ENCODE peak calls at places on chromosomes 6 and 20, in ten cellular contexts. One of them, this sample, is unnamed.

GRCh38 chr6:137764464-137764863 is 102.6 kb upstream of the TNFAIP3 start:
- DNase-seq in A549: no peak
- DNase-seq in Panc1: no peak
- DNase-seq in cardiac fibroblast: peak
- DNase-seq in colonic mucosa: no peak
- DNase-seq in AG09309: peak
- DNase-seq in heart right ventricle: no peak
- DNase-seq in GM23338: no peak
- DNase-seq in choroid plexus epithelial cell: peak
- DNase-seq in IMR-90: peak
- DNase-seq in this sample: peak

GRCh38 chr6:46583081-46583480 is 69.5 kb downstream of the CYP39A1 start:
- DNase-seq in AG09309: no peak
- DNase-seq in GM23338: no peak
- DNase-seq in cardiac fibroblast: no peak
- DNase-seq in Panc1: no peak
- DNase-seq in colonic mucosa: no peak
- DNase-seq in A549: peak
- DNase-seq in choroid plexus epithelial cell: peak
- DNase-seq in heart right ventricle: no peak
- DNase-seq in IMR-90: no peak
- DNase-seq in this sample: no peak

GRCh38 chr6:151659212-151659611 is 148.3 kb upstream of the ESR1 start:
- DNase-seq in Panc1: no peak
- DNase-seq in heart right ventricle: no peak
- DNase-seq in colonic mucosa: no peak
- DNase-seq in IMR-90: no peak
- DNase-seq in cardiac fibroblast: no peak
- DNase-seq in GM23338: no peak
- DNase-seq in choroid plexus epithelial cell: no peak
- DNase-seq in A549: no peak
- DNase-seq in AG09309: no peak
- DNase-seq in this sample: no peak

GRCh38 chr6:136711644-136712043 is 80.6 kb downstream of the MAP3K5 start:
- DNase-seq in heart right ventricle: no peak
- DNase-seq in GM23338: no peak
- DNase-seq in Panc1: no peak
- DNase-seq in colonic mucosa: no peak
- DNase-seq in AG09309: no peak
- DNase-seq in choroid plexus epithelial cell: no peak
- DNase-seq in cardiac fibroblast: no peak
- DNase-seq in IMR-90: no peak
- DNase-seq in A549: no peak
- DNase-seq in this sample: no peak

GRCh38 chr20:15310361-15310760 is 972.9 kb upstream of the FLRT3 start:
- DNase-seq in Panc1: no peak
- DNase-seq in cardiac fibroblast: no peak
- DNase-seq in AG09309: no peak
- DNase-seq in A549: no peak
- DNase-seq in heart right ventricle: no peak
- DNase-seq in GM23338: no peak
- DNase-seq in IMR-90: no peak
- DNase-seq in choroid plexus epithelial cell: peak
- DNase-seq in colonic mucosa: no peak
- DNase-seq in this sample: no peak

GRCh38 chr20:42461321-42461720 is 728.4 kb downstream of the PTPRT start:
- DNase-seq in GM23338: no peak
- DNase-seq in cardiac fibroblast: no peak
- DNase-seq in AG09309: no peak
- DNase-seq in Panc1: no peak
- DNase-seq in A549: no peak
- DNase-seq in IMR-90: no peak
- DNase-seq in heart right ventricle: no peak
- DNase-seq in colonic mucosa: no peak
- DNase-seq in choroid plexus epithelial cell: no peak
- DNase-seq in this sample: no peak

GRCh38 chr20:37316116-37316774 is 26.8 kb downstream of the MANBAL start:
- DNase-seq in cardiac fibroblast: no peak
- DNase-seq in AG09309: no peak
- DNase-seq in GM23338: no peak
- DNase-seq in colonic mucosa: no peak
- DNase-seq in A549: no peak
- DNase-seq in heart right ventricle: no peak
- DNase-seq in choroid plexus epithelial cell: no peak
- DNase-seq in IMR-90: no peak
- DNase-seq in Panc1: no peak
- DNase-seq in this sample: no peak

GRCh38 chr20:50136822-50137599 is 16.5 kb downstream of the PEDS1 start:
- DNase-seq in A549: no peak
- DNase-seq in AG09309: no peak
- DNase-seq in choroid plexus epithelial cell: peak
- DNase-seq in colonic mucosa: no peak
- DNase-seq in IMR-90: peak
- DNase-seq in heart right ventricle: no peak
- DNase-seq in GM23338: no peak
- DNase-seq in cardiac fibroblast: peak
- DNase-seq in Panc1: no peak
- DNase-seq in this sample: no peak

GRCh38 chr6:96164802-96165201 is 149.0 kb downstream of the FUT9 start:
- DNase-seq in heart right ventricle: no peak
- DNase-seq in GM23338: no peak
- DNase-seq in AG09309: no peak
- DNase-seq in IMR-90: no peak
- DNase-seq in choroid plexus epithelial cell: no peak
- DNase-seq in colonic mucosa: no peak
- DNase-seq in Panc1: no peak
- DNase-seq in A549: no peak
- DNase-seq in cardiac fibroblast: no peak
- DNase-seq in this sample: no peak

GRCh38 chr6:140846518-140847277 is 1286.0 kb upstream of the GJE1 start:
- DNase-seq in GM23338: no peak
- DNase-seq in IMR-90: peak
- DNase-seq in choroid plexus epithelial cell: peak
- DNase-seq in heart right ventricle: no peak
- DNase-seq in colonic mucosa: no peak
- DNase-seq in AG09309: peak
- DNase-seq in Panc1: no peak
- DNase-seq in cardiac fibroblast: peak
- DNase-seq in A549: no peak
- DNase-seq in this sample: no peak

GRCh38 chr20:20765696-20766095 is 53.3 kb upstream of the RALGAPA2 start:
- DNase-seq in choroid plexus epithelial cell: no peak
- DNase-seq in colonic mucosa: no peak
- DNase-seq in AG09309: no peak
- DNase-seq in Panc1: no peak
- DNase-seq in cardiac fibroblast: no peak
- DNase-seq in GM23338: no peak
- DNase-seq in A549: no peak
- DNase-seq in IMR-90: no peak
- DNase-seq in heart right ventricle: no peak
- DNase-seq in this sample: no peak

GRCh38 chr6:151576658-151577057 is 82.8 kb downstream of the CCDC170 start:
- DNase-seq in IMR-90: no peak
- DNase-seq in cardiac fibroblast: no peak
- DNase-seq in Panc1: no peak
- DNase-seq in GM23338: no peak
- DNase-seq in A549: no peak
- DNase-seq in heart right ventricle: no peak
- DNase-seq in AG09309: no peak
- DNase-seq in colonic mucosa: no peak
- DNase-seq in choroid plexus epithelial cell: no peak
- DNase-seq in this sample: no peak

GRCh38 chr6:75602164-75602896 is 650 bp downstream of the SENP6 start:
- DNase-seq in A549: peak
- DNase-seq in Panc1: no peak
- DNase-seq in GM23338: peak
- DNase-seq in choroid plexus epithelial cell: peak
- DNase-seq in heart right ventricle: peak
- DNase-seq in colonic mucosa: peak
- DNase-seq in cardiac fibroblast: peak
- DNase-seq in AG09309: no peak
- DNase-seq in IMR-90: peak
- DNase-seq in this sample: no peak

GRCh38 chr6:138468320-138469015 is 30.8 kb downstream of the NHSL1 start:
- DNase-seq in heart right ventricle: no peak
- DNase-seq in cardiac fibroblast: peak
- DNase-seq in A549: peak
- DNase-seq in AG09309: peak
- DNase-seq in IMR-90: peak
- DNase-seq in Panc1: no peak
- DNase-seq in colonic mucosa: no peak
- DNase-seq in choroid plexus epithelial cell: peak
- DNase-seq in GM23338: no peak
- DNase-seq in this sample: no peak

GRCh38 chr20:44394520-44395182 is 39.2 kb downstream of the HNF4A start:
- DNase-seq in GM23338: no peak
- DNase-seq in A549: peak
- DNase-seq in heart right ventricle: no peak
- DNase-seq in IMR-90: no peak
- DNase-seq in AG09309: no peak
- DNase-seq in colonic mucosa: no peak
- DNase-seq in Panc1: no peak
- DNase-seq in choroid plexus epithelial cell: peak
- DNase-seq in cardiac fibroblast: no peak
- DNase-seq in this sample: peak
- H3K4me3 ChIP-seq in GM23338: no peak
- H3K4me3 ChIP-seq in A549: no peak
- H3K4me3 ChIP-seq in heart right ventricle: no peak
- H3K4me3 ChIP-seq in IMR-90: no peak
- H3K4me3 ChIP-seq in AG09309: no peak
- H3K4me3 ChIP-seq in colonic mucosa: no peak
- H3K4me3 ChIP-seq in Panc1: no peak
- H3K4me3 ChIP-seq in choroid plexus epithelial cell: no peak
- H3K4me3 ChIP-seq in cardiac fibroblast: no peak
- H3K4me3 ChIP-seq in this sample: no peak

DNA sequence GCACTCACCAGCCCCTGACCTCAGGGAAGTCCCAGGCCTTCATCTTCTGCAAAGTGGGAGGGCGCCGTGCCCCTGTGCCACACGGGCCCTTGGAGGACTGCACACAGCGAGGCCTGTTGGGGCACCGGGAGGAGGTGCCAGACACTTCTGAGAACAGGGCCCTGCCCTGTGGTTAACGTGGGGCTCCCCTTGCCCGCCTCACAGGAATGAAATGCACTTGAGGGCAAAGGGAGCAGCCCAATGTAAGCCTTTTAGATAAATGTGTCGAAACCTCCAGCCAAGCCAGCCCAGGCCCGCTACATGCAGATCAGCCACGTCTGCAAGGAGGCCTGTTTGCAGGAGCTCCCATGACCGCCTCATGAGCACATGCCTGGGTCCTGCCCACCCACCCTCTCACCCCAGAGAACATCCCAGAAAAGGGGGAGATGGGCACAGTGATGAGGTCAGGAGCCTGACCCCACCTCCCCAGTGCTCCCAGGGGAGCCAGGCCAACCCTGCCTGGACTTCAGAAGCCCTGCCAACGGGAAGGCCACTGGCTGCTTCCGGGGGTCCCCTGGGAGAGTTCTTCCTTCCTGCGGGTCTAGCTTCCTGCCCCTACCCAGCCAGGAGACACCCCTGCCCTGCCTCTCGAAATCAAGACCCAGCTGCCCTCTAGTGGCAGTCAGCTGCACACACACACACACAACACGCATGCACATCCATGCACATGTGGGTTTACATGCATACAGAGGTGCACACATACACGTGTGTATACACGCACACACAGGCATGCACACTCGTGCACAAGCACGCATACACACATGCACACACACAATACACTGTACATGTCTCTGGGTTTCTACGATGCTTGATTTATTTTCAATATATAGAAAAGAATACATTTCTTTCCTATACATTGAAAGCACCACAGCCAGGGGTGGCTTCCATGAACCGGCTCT is 178.7 kb downstream of the TAF4 start:
- DNase-seq in IMR-90: peak
- DNase-seq in GM23338: peak
- DNase-seq in colonic mucosa: peak
- DNase-seq in AG09309: no peak
- DNase-seq in A549: peak
- DNase-seq in heart right ventricle: peak
- DNase-seq in Panc1: peak
- DNase-seq in choroid plexus epithelial cell: peak
- DNase-seq in cardiac fibroblast: peak
- DNase-seq in this sample: no peak
- TF ChIP-seq CTCF in IMR-90: peak
- TF ChIP-seq CTCF in GM23338: peak
- TF ChIP-seq CTCF in colonic mucosa: peak
- TF ChIP-seq CTCF in AG09309: peak
- TF ChIP-seq CTCF in A549: peak
- TF ChIP-seq CTCF in heart right ventricle: peak
- TF ChIP-seq CTCF in Panc1: peak
- TF ChIP-seq CTCF in choroid plexus epithelial cell: peak
- TF ChIP-seq CTCF in cardiac fibroblast: peak
- TF ChIP-seq CTCF in this sample: peak

GRCh38 chr6:42104807-42105713 is 37.4 kb downstream of the C6orf132 start:
- DNase-seq in A549: no peak
- DNase-seq in colonic mucosa: no peak
- DNase-seq in Panc1: no peak
- DNase-seq in choroid plexus epithelial cell: no peak
- DNase-seq in GM23338: peak
- DNase-seq in AG09309: no peak
- DNase-seq in heart right ventricle: no peak
- DNase-seq in cardiac fibroblast: no peak
- DNase-seq in IMR-90: no peak
- DNase-seq in this sample: no peak
- H3K4me3 ChIP-seq in A549: no peak
- H3K4me3 ChIP-seq in colonic mucosa: peak
- H3K4me3 ChIP-seq in Panc1: no peak
- H3K4me3 ChIP-seq in choroid plexus epithelial cell: peak
- H3K4me3 ChIP-seq in GM23338: peak
- H3K4me3 ChIP-seq in AG09309: no peak
- H3K4me3 ChIP-seq in heart right ventricle: peak
- H3K4me3 ChIP-seq in cardiac fibroblast: no peak
- H3K4me3 ChIP-seq in IMR-90: no peak
- H3K4me3 ChIP-seq in this sample: no peak

DNA sequence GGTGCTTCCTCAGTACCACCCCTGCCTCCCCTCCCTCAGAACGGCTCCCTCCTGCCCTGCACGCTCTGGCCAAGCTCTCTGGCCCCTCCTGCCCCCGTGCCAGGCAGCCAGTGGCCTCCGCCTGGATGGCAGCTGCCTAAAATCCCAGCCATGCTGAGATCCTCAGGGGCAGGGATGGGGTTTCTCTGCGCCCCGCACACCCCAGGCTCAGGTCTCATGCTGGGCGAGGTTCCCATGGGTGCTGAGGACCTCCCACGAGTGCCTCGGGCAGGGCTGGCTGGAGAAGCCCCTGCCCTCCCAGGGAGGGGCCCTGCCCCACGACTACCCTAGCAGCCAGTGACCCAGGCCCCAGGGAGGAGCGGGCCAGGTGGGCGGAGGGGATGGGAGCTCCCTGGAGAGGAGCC is 2.7 kb downstream of the PTK6 start:
- DNase-seq in choroid plexus epithelial cell: no peak
- DNase-seq in Panc1: no peak
- DNase-seq in A549: no peak
- DNase-seq in colonic mucosa: no peak
- DNase-seq in AG09309: no peak
- DNase-seq in IMR-90: no peak
- DNase-seq in GM23338: no peak
- DNase-seq in heart right ventricle: no peak
- DNase-seq in cardiac fibroblast: no peak
- DNase-seq in this sample: no peak
- TF ChIP-seq CTCF in choroid plexus epithelial cell: no peak
- TF ChIP-seq CTCF in Panc1: no peak
- TF ChIP-seq CTCF in A549: no peak
- TF ChIP-seq CTCF in colonic mucosa: no peak
- TF ChIP-seq CTCF in AG09309: no peak
- TF ChIP-seq CTCF in IMR-90: no peak
- TF ChIP-seq CTCF in GM23338: no peak
- TF ChIP-seq CTCF in heart right ventricle: no peak
- TF ChIP-seq CTCF in cardiac fibroblast: no peak
- TF ChIP-seq CTCF in this sample: no peak